ENCODE peak calls at places on chromosomes 16 and 17, in four cellular contexts. U is mucosa of descending colon, W is SK-N-SH, J is neural progenitor cell. Y is an unnamed sample. For H3K4me1, the result is how much of the 10 kb centered on the place peaks cover.

GRCh38 chr16:49493836-49494235 is 120.2 kb downstream of the C16orf78 start:
- DNase-seq in U (no peak), W (no peak), J (no peak), Y (no peak)

GRCh38 chr17:14882131-14882530 is 383.0 kb downstream of the PMP22 start:
- DNase-seq in U (no peak), W (no peak), J (no peak), Y (no peak)

GRCh38 chr17:75240394-75241142 is 20.8 kb downstream of the GGA3 start:
- DNase-seq in U (no peak), W (peak), J (peak), Y (no peak)

GRCh38 chr17:45118691-45119090 is 13.6 kb downstream of the PLCD3 start:
- DNase-seq in U (no peak), W (no peak), J (no peak), Y (no peak)

GRCh38 chr17:60094754-60095153 is 16.0 kb upstream of the HEATR6 start:
- DNase-seq in U (no peak), W (no peak), J (no peak), Y (no peak)

GRCh38 chr17:51257150-51258081 is 2.4 kb downstream of the MBTD1 start:
- DNase-seq in U (no peak), W (no peak), J (no peak), Y (no peak)

GRCh38 chr16:27085182-27085581 is 18.5 kb downstream of the C16orf82 start:
- DNase-seq in U (no peak), W (no peak), J (peak), Y (no peak)

GRCh38 chr17:12983986-12984932 is 33.6 kb downstream of the ELAC2 start:
- DNase-seq in U (no peak), W (no peak), J (no peak), Y (peak)

DNA sequence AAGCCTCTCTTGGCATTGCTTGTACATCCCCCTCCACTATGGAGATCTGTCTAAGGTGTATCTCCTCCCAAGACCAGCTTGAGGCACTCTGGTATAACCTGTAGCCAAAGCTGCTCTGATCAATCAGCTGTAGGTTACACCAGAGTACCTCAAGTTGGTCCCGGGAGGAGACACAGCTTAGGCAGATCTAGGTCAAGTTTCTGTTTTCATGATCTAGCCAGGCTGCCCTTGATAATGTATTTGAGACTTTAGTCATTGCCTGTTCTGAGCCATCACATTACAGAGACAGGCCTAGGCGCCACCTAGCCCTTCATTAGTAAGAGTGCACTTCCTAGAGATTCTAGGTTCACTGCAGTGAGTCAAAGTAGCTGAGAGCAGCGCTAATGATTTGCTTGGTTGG is 31.4 kb downstream of the ASGR1 start:
- DNase-seq in U (no peak), W (no peak), J (no peak), Y (no peak)
- TF ChIP-seq CTCF in U (no peak), W (no peak), J (no peak), Y (no peak)

DNA sequence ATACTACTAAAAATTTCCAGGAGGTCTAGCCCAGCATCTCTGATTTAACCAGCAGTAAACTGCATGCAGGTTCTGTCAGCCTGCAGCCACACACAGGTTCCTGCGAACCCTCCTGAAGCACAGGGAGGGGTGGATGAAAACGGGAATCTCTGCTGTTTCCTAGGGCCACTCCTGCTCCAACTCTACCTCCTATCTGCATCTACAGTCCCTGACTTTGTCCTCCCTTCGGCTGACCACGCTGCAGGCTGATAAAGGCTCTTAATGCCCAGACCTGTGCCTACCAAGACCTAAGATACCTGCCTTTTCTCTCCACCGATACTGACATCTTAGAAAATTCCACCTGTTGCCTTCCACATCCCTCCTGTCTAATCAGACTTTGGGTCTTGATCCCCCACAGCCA is 50.2 kb downstream of the CYTH1 start:
- DNase-seq in U (no peak), W (no peak), J (no peak), Y (no peak)
- H3K4me1 ChIP-seq in U (under half), W (under half), J (under half), Y (under half)

GRCh38 chr17:34582185-34582900 is 3.0 kb downstream of the TMEM132E start:
- DNase-seq in U (no peak), W (peak), J (peak), Y (no peak)
- H3K4me3 ChIP-seq in U (no peak), W (no peak), J (peak), Y (no peak)

DNA sequence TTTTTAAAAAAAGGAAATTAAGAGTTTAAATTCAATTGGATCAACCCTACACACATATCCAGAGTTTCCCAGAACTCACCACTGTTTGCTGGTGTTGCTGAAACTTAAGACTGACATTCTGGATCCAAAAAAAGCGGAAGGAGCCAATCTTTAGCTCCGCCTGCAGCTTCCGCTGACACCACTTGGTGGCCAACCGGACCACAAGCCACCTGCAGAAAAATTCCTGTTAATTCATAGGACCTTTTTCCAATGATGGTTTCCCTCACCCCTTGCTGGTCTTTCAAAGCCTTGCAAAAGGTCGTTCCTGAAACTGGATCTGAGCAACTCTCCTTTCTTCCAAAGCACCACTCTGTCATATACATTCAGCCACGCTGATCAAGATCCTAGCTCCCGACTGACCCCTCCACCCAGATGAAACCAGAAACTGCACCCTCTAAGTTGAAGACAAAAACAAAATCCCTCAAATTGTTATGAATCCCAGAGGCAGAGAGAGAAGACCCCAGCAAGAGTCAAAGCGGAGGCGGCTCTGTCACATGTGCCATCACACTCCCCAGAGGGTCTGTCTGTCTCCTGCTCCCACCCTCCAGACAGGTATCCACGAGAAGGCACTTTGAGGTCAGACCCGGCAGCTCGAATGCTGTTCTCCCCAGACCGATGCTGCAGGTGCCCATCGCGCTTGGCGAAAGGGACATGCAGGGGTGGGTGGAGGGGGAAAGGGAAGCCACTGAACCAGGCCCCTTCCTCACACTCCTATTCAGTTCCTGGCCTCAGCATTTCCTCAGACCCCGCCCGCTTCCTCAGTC is 778 bp downstream of the BLTP2 start:
- DNase-seq in U (peak), W (peak), J (peak), Y (peak)
- TF ChIP-seq CTCF in U (peak), W (peak), J (peak), Y (peak)

GRCh38 chr17:43830510-43831145 is 2.3 kb downstream of the MPP3 start:
- DNase-seq in U (no peak), W (no peak), J (no peak), Y (no peak)

GRCh38 chr17:43829738-43830137 is 3.2 kb downstream of the MPP3 start:
- DNase-seq in U (no peak), W (no peak), J (no peak), Y (no peak)

GRCh38 chr17:43832168-43832975 is 574 bp downstream of the MPP3 start:
- DNase-seq in U (peak), W (peak), J (peak), Y (peak)

GRCh38 chr17:43832976-43833829 is at the start of gene MPP3:
- DNase-seq in U (peak), W (peak), J (peak), Y (peak)

GRCh38 chr17:43831633-43832032 is 1.3 kb downstream of the MPP3 start:
- DNase-seq in U (no peak), W (no peak), J (peak), Y (no peak)
- H3K4me1 ChIP-seq in U (under half), W (under half), J (under half), Y (under half)

DNA sequence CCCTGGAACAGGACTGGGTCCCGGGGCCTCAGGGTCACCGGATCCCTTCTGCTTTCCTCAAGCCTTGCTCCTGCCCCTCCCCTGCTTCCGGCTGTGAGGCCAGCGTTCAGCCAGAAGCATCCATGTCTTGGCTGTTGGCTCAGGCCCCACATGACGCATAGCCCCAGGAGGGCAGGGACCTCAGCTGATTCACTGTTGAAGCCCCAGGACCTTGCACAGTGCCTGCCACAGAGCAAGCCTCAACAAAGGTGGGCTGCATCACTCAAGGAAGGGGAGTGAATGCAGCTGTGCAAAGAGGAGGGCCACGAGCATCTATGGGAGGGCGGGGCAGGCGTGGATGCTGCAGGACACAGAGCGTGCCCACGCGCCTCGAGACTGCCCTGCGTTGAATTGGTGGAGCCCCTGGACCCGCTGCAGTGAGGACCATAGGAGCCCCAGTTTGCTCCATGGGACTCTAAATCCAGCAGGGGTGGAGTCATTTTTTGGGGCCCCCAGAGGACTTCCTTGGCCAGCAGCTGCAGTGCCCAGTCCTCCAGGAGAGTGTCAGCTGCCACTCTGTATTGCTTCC is 28.2 kb upstream of the ITGA3 start:
- DNase-seq in U (peak), W (peak), J (no peak), Y (peak)
- H3K4me3 ChIP-seq in U (no peak), W (peak), J (no peak), Y (no peak)

DNA sequence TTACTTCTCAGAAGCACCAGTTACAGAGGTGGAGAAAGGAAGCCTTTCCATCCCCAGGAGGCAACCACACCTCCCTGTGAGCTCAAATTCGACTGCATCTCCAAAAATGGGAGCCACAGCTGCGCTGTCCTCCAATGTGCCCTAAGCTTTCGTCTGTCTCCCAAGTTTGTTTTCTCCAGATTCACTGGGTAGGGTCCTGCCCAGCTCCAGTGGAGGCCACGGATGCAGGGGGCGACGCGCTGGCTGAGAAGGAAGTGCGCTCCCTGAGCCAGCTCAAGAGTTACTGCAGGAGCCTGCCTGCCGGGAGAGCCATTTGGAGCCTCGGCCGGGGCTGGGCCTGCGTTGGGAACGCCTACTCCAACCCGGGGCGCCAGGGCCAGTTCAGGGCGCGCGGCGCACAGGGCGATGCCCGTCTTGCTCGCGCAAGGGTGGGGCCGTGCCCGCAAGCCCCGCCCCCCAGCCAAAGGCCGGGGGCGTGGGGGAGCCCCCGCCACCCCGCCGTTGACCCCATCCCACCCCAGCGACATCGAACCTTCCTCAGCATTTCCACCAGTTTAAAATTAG is 19.5 kb downstream of the SIAH1 start:
- DNase-seq in U (peak), W (peak), J (peak), Y (peak)
- TF ChIP-seq CTCF in U (no peak), W (no peak), J (peak), Y (no peak)

GRCh38 chr17:55269894-55270293 is 5.1 kb downstream of the HLF start:
- DNase-seq in U (no peak), W (no peak), J (no peak), Y (no peak)
- H3K4me1 ChIP-seq in U (under half), W (under half), J (under half), Y (under half)

GRCh38 chr17:63996430-63997182 is 1.5 kb upstream of the PRR29 start:
- DNase-seq in U (no peak), W (no peak), J (peak), Y (no peak)
- H3K4me3 ChIP-seq in U (no peak), W (no peak), J (no peak), Y (no peak)

Y was measured in colonic mucosa.